ENCODE peak calls at places on chromosome 15, in six cellular contexts. W is omental fat pad, I is sigmoid colon, T is progenitor cell of endocrine pancreas, O is NCI-H524, U is HCEC 1CT. N is an unnamed sample.
A peak's percentile ranks its signal among the peaks of the same experiment; 100 is the strongest.

GRCh38 chr15:40857601-40858351 is 13.9 kb downstream of the SPINT1 start:
- DNase-seq in W (peak; percentile 68), I (peak; percentile 85), T (peak; percentile 89), O (peak; percentile 70), U (peak; percentile 36), N (peak; percentile 91)

GRCh38 chr15:42704492-42704926 is 32.4 kb downstream of the CDAN1 start:
- DNase-seq in W (peak; percentile 37), I (no peak), T (peak; percentile 55), O (peak; percentile 81), U (peak; percentile 52), N (peak; percentile 78)

GRCh38 chr15:23648920-23649515 is 1.4 kb upstream of the MAGEL2 start:
- DNase-seq in W (no peak), I (no peak), T (no peak), O (peak; percentile 67), U (no peak), N (no peak)

GRCh38 chr15:69200773-69201745 is 40.6 kb downstream of the GLCE start:
- DNase-seq in W (no peak), I (no peak), T (no peak), O (no peak), U (no peak), N (no peak)

GRCh38 chr15:56869573-56869972 is 48.9 kb upstream of the TCF12 start:
- DNase-seq in W (peak; percentile 56), I (peak; percentile 72), T (no peak), O (peak; percentile 49), U (peak; percentile 17), N (no peak)

GRCh38 chr15:29124581-29125381 is 144.8 kb downstream of the NSMCE3 start:
- DNase-seq in W (no peak), I (peak; percentile 62), T (no peak), O (peak; percentile 44), U (peak; percentile 3), N (no peak)

GRCh38 chr15:57772223-57772957 is 65.9 kb downstream of the POLR2M start:
- DNase-seq in W (no peak), I (no peak), T (no peak), O (no peak), U (peak; percentile 49), N (no peak)

GRCh38 chr15:40598126-40598525 is 4.1 kb downstream of the KNL1 start:
- DNase-seq in W (no peak), I (no peak), T (no peak), O (no peak), U (no peak), N (no peak)

GRCh38 chr15:33111051-33111451 is 83.5 kb downstream of the FMN1 start:
- DNase-seq in W (no peak), I (no peak), T (no peak), O (no peak), U (peak; percentile 63), N (no peak)

GRCh38 chr15:40773496-40773895 is 3.7 kb downstream of the C15orf62 start:
- DNase-seq in W (no peak), I (no peak), T (no peak), O (no peak), U (no peak), N (no peak)

GRCh38 chr15:66389098-66389858 is 2.6 kb downstream of the MAP2K1 start:
- DNase-seq in W (no peak), I (no peak), T (no peak), O (no peak), U (no peak), N (no peak)

GRCh38 chr15:76837474-76837873 is 67.7 kb downstream of the SCAPER start:
- DNase-seq in W (no peak), I (no peak), T (no peak), O (no peak), U (no peak), N (no peak)

GRCh38 chr15:22930782-22931484 is 49.2 kb downstream of the CYFIP1 start:
- DNase-seq in W (no peak), I (no peak), T (no peak), O (no peak), U (no peak), N (peak; percentile 70)

GRCh38 chr15:99454941-99455795 is 110.6 kb upstream of the MEF2A start:
- DNase-seq in W (peak; percentile 54), I (peak; percentile 89), T (no peak), O (peak; percentile 30), U (peak; percentile 96), N (peak; percentile 94)

GRCh38 chr15:49964071-49964470 is 155.0 kb downstream of the ATP8B4 start:
- DNase-seq in W (no peak), I (no peak), T (no peak), O (no peak), U (no peak), N (no peak)

GRCh38 chr15:70628542-70628941 is 134.8 kb downstream of the UACA start:
- DNase-seq in W (no peak), I (no peak), T (no peak), O (no peak), U (no peak), N (no peak)

N was measured in AG08396.